ENCODE peak calls at places on chromosomes 11 and 22, in six cellular contexts. Y, S, M, Q, E and I are unnamed samples.

GRCh38 chr11:126430581-126431320 is 75.3 kb downstream of the ST3GAL4 start:
- DNase-seq in M (no peak), Y (no peak), Q (no peak), E (peak; percentile 62), S (no peak), I (no peak)

GRCh38 chr11:130001491-130002351 is 914 bp downstream of the PRDM10 start:
- DNase-seq in Y (no peak), M (no peak), E (peak; percentile 28), S (peak; percentile 54), Q (no peak), I (no peak)

GRCh38 chr11:119844808-119845207 is 115.8 kb upstream of the NECTIN1 start:
- DNase-seq in S (no peak), Y (no peak), Q (no peak), M (no peak), E (no peak), I (no peak)

GRCh38 chr11:129426776-129427175 is 51.1 kb downstream of the BARX2 start:
- DNase-seq in Q (no peak), M (no peak), S (no peak), Y (no peak), E (no peak), I (no peak)

GRCh38 chr11:19241260-19242183 is 777 bp upstream of the E2F8 start:
- DNase-seq in M (peak; percentile 30), Q (no peak), Y (peak; percentile 51), E (peak; percentile 13), S (no peak), I (peak; percentile 71)

GRCh38 chr11:6201486-6201885 is 2.5 kb downstream of the OR52W1 start:
- DNase-seq in E (no peak), M (no peak), Q (peak; percentile 69), S (no peak), Y (no peak), I (no peak)

GRCh38 chr22:19885841-19886592 is 31.3 kb upstream of the GNB1L start:
- DNase-seq in S (no peak), Y (no peak), Q (no peak), M (no peak), E (no peak), I (no peak)

GRCh38 chr11:132874638-132875037 is 657.7 kb downstream of the OPCML start:
- DNase-seq in M (no peak), E (peak; percentile 64), S (no peak), Q (no peak), Y (peak; percentile 15), I (no peak)

GRCh38 chr11:86247608-86248007 is 3.1 kb downstream of the EED start:
- DNase-seq in Q (no peak), E (no peak), Y (no peak), S (no peak), M (no peak), I (no peak)

GRCh38 chr22:38566726-38567504 is 3.1 kb downstream of the DMC1 start:
- DNase-seq in E (no peak), Q (no peak), Y (no peak), M (no peak), S (no peak), I (no peak)

GRCh38 chr11:10122337-10123197 is 171.5 kb downstream of the SBF2 start:
- DNase-seq in M (no peak), Y (no peak), S (no peak), Q (no peak), E (peak; percentile 24), I (no peak)

GRCh38 chr11:72280037-72280436 is 36.1 kb upstream of the PHOX2A start:
- DNase-seq in Y (no peak), Q (no peak), S (no peak), M (no peak), E (no peak), I (no peak)

GRCh38 chr11:72251614-72252013 is 7.6 kb upstream of the PHOX2A start:
- DNase-seq in E (no peak), S (no peak), M (no peak), Q (no peak), Y (no peak), I (no peak)

GRCh38 chr22:45212306-45212709 is 28.4 kb downstream of the KIAA0930 start:
- DNase-seq in S (peak; percentile 64), M (peak; percentile 85), Y (peak; percentile 81), E (peak; percentile 92), Q (no peak), I (no peak)

GRCh38 chr22:39664485-39665200 is 94.1 kb downstream of the CACNA1I start:
- DNase-seq in M (no peak), E (no peak), Q (no peak), Y (no peak), S (no peak), I (no peak)

GRCh38 chr22:31104869-31105268 is 2.5 kb downstream of the SELENOM start:
- DNase-seq in E (no peak), Q (no peak), Y (no peak), S (no peak), M (peak; percentile 34), I (no peak)

GRCh38 chr11:46278387-46279173 is 1.1 kb downstream of the CREB3L1 start:
- DNase-seq in Y (peak; percentile 76), M (peak; percentile 62), Q (no peak), E (peak; percentile 58), S (no peak), I (peak; percentile 83)

GRCh38 chr11:12224537-12224893 is 114.1 kb downstream of the MICAL2 start:
- DNase-seq in M (peak; percentile 76), E (peak; percentile 97), Q (no peak), Y (peak; percentile 93), S (no peak), I (no peak)

GRCh38 chr11:92168936-92169335 is 55.7 kb upstream of the FAT3 start:
- DNase-seq in E (no peak), Y (no peak), S (no peak), Q (no peak), M (no peak), I (no peak)

GRCh38 chr11:113488931-113489351 is 13.7 kb upstream of the DRD2 start:
- DNase-seq in Y (no peak), E (peak; percentile 88), Q (no peak), M (no peak), S (no peak), I (no peak)

GRCh38 chr22:28604961-28605360 is 74.7 kb downstream of the TTC28 start:
- DNase-seq in Y (no peak), Q (no peak), E (no peak), S (no peak), M (no peak), I (no peak)

GRCh38 chr11:46918087-46918751 is at the start of gene LRP4:
- DNase-seq in Y (peak; percentile 43), S (no peak), E (peak; percentile 29), M (peak; percentile 66), Q (no peak), I (peak; percentile 68)

GRCh38 chr22:35538801-35539321 is 1.8 kb upstream of the RASD2 start:
- DNase-seq in M (no peak), Q (no peak), S (no peak), Y (no peak), E (no peak), I (peak; percentile 66)

GRCh38 chr11:133509924-133510697 is 22.2 kb downstream of the OPCML start:
- DNase-seq in Y (no peak), E (no peak), Q (no peak), M (no peak), S (no peak), I (no peak)

GRCh38 chr11:119362741-119363080 is 16.2 kb upstream of the MFRP start:
- DNase-seq in E (no peak), Q (no peak), M (no peak), S (no peak), Y (no peak), I (no peak)

GRCh38 chr11:93487032-93487483 is 56.1 kb downstream of the SMCO4 start:
- DNase-seq in S (no peak), Y (no peak), M (no peak), E (no peak), Q (no peak), I (peak; percentile 75)

GRCh38 chr22:40410731-40411505 is 40.5 kb downstream of the SGSM3 start:
- DNase-seq in Q (no peak), M (no peak), S (no peak), E (no peak), Y (no peak), I (no peak)

GRCh38 chr22:45031629-45032403 is 22.0 kb upstream of the PHF21B start:
- DNase-seq in E (no peak), M (no peak), Q (no peak), S (no peak), Y (no peak), I (no peak)

GRCh38 chr11:131430466-131431176 is 60.2 kb downstream of the NTM start:
- DNase-seq in S (no peak), Y (no peak), M (no peak), Q (no peak), E (peak; percentile 6), I (no peak)

GRCh38 chr11:13959001-13959400 is 3.5 kb upstream of the SPON1 start:
- DNase-seq in Y (no peak), M (no peak), E (no peak), S (no peak), Q (no peak), I (no peak)